ENCODE peak calls at places on chromosomes 6 and 20, in six cellular contexts. R, I, E, T, C and W are unnamed samples.

GRCh38 chr6:158815379-158815724 is 3.8 kb downstream of the EZR start:
- DNase-seq in C (no peak), T (no peak), R (no peak), I (no peak), E (no peak), W (no peak)

GRCh38 chr6:45478235-45478634 is 100.5 kb upstream of the SUPT3H start:
- DNase-seq in T (no peak), I (no peak), C (no peak), E (no peak), R (no peak), W (peak)

GRCh38 chr20:53163486-53163885 is 191.3 kb downstream of the TSHZ2 start:
- DNase-seq in T (no peak), E (no peak), I (no peak), C (no peak), R (no peak), W (peak)

GRCh38 chr20:63082308-63082938 is 75.7 kb upstream of the BHLHE23 start:
- DNase-seq in E (no peak), R (no peak), I (no peak), C (peak), T (no peak), W (no peak)

GRCh38 chr6:148128014-148128730 is 214.5 kb upstream of the SASH1 start:
- DNase-seq in T (no peak), R (no peak), E (no peak), I (no peak), C (no peak), W (peak)

GRCh38 chr6:135251416-135251815 is 70.3 kb downstream of the MYB start:
- DNase-seq in I (peak), R (no peak), T (no peak), E (no peak), C (no peak), W (no peak)

GRCh38 chr6:135743476-135743875 is 108.0 kb upstream of the PDE7B start:
- DNase-seq in C (no peak), R (no peak), I (no peak), T (no peak), E (no peak), W (no peak)

GRCh38 chr6:5998236-5998635 is 8.5 kb downstream of the NRN1 start:
- DNase-seq in R (no peak), E (no peak), I (no peak), T (no peak), C (no peak), W (no peak)

GRCh38 chr6:40295251-40295949 is 291.8 kb downstream of the LRFN2 start:
- DNase-seq in E (no peak), R (no peak), I (no peak), C (no peak), T (no peak), W (peak)

GRCh38 chr6:135884136-135884535 is 32.6 kb downstream of the PDE7B start:
- DNase-seq in R (no peak), C (no peak), T (no peak), E (no peak), I (no peak), W (no peak)

GRCh38 chr6:56478202-56478601 is 164.5 kb downstream of the DST start:
- DNase-seq in I (no peak), C (no peak), E (no peak), R (no peak), T (no peak), W (no peak)

GRCh38 chr6:151181701-151182367 is 57.9 kb upstream of the AKAP12 start:
- DNase-seq in I (no peak), E (no peak), C (no peak), T (no peak), R (no peak), W (no peak)

GRCh38 chr20:60034231-60035110 is 76.2 kb downstream of the CDH26 start:
- DNase-seq in C (no peak), T (no peak), R (no peak), E (no peak), I (no peak), W (no peak)

GRCh38 chr20:63315982-63316491 is 23.1 kb downstream of the COL20A1 start:
- DNase-seq in C (peak), I (no peak), T (no peak), R (no peak), E (no peak), W (no peak)

GRCh38 chr6:163738725-163739124 is 324.2 kb downstream of the QKI start:
- DNase-seq in R (no peak), C (no peak), E (no peak), T (no peak), I (no peak), W (peak)

GRCh38 chr20:12458241-12458640 is 540.5 kb downstream of the BTBD3 start:
- DNase-seq in I (no peak), E (no peak), T (no peak), R (no peak), C (no peak), W (no peak)